ENCODE peak calls at places on chromosome 17, in seven cellular contexts. M, X, G, R, L, O and Z are unnamed samples.

GRCh38 chr17:63550816-63551639 is 751 bp downstream of the DCAF7 start:
- DNase-seq in M (peak; percentile 49), X (no peak), G (peak; percentile 57), R (peak; percentile 29), L (peak; percentile 28), O (no peak), Z (no peak)

GRCh38 chr17:37062036-37062435 is 113.3 kb downstream of the AATF start:
- DNase-seq in M (no peak), X (no peak), G (no peak), R (no peak), L (no peak), O (no peak), Z (no peak)

GRCh38 chr17:7835818-7836595 is 2.0 kb downstream of the KDM6B start:
- DNase-seq in M (peak; percentile 48), X (no peak), G (peak; percentile 34), R (peak; percentile 58), L (peak; percentile 74), O (peak; percentile 88), Z (peak; percentile 56)

GRCh38 chr17:6677158-6677831 is 25.7 kb downstream of the C17orf100 start:
- DNase-seq in M (no peak), X (no peak), G (no peak), R (peak; percentile 3), L (no peak), O (no peak), Z (no peak)

GRCh38 chr17:81027038-81027437 is 7.9 kb upstream of the BAIAP2 start:
- DNase-seq in M (no peak), X (no peak), G (no peak), R (no peak), L (no peak), O (no peak), Z (no peak)

GRCh38 chr17:81731271-81731670 is 19.2 kb downstream of the SLC25A10 start:
- DNase-seq in M (no peak), X (no peak), G (no peak), R (peak; percentile 49), L (no peak), O (no peak), Z (no peak)

GRCh38 chr17:65459667-65460415 is 101.6 kb downstream of the AXIN2 start:
- DNase-seq in M (no peak), X (no peak), G (no peak), R (no peak), L (no peak), O (no peak), Z (no peak)

GRCh38 chr17:2013994-2014317 is 11.2 kb downstream of the RTN4RL1 start:
- DNase-seq in M (no peak), X (no peak), G (no peak), R (no peak), L (no peak), O (no peak), Z (no peak)

GRCh38 chr17:78532922-78533640 is 44.1 kb downstream of the DNAH17 start:
- DNase-seq in M (peak; percentile 90), X (no peak), G (peak; percentile 96), R (peak; percentile 68), L (no peak), O (no peak), Z (no peak)

GRCh38 chr17:55990332-55991006 is 162.8 kb upstream of the ANKFN1 start:
- DNase-seq in M (no peak), X (no peak), G (no peak), R (no peak), L (no peak), O (no peak), Z (no peak)

GRCh38 chr17:82893779-82894178 is 54.0 kb upstream of the ZNF750 start:
- DNase-seq in M (no peak), X (no peak), G (no peak), R (peak; percentile 8), L (no peak), O (no peak), Z (no peak)

GRCh38 chr17:56549501-56549900 is 44.0 kb upstream of the NOG start:
- DNase-seq in M (no peak), X (no peak), G (no peak), R (no peak), L (no peak), O (no peak), Z (no peak)

GRCh38 chr17:26782153-26782552 is 511.8 kb upstream of the WSB1 start:
- DNase-seq in M (no peak), X (no peak), G (no peak), R (no peak), L (no peak), O (no peak), Z (no peak)
- H3K9me3 ChIP-seq in M (peaks cover 37% of the 10 kb centered on the region), X (peaks cover 6% of the 10 kb centered on the region), G (peaks cover 23% of the 10 kb centered on the region), R (peaks cover 11% of the 10 kb centered on the region), L (no peaks in the 10 kb centered on the region), O (peaks cover 77% of the 10 kb centered on the region), Z (peaks cover 2% of the 10 kb centered on the region)

GRCh38 chr17:79742589-79742918 is 11.8 kb downstream of the ENPP7 start:
- DNase-seq in M (no peak), X (no peak), G (no peak), R (no peak), L (no peak), O (no peak), Z (no peak)
- H3K9me3 ChIP-seq in M (no peaks in the 10 kb centered on the region), X (no peaks in the 10 kb centered on the region), G (no peaks in the 10 kb centered on the region), R (no peaks in the 10 kb centered on the region), L (no peaks in the 10 kb centered on the region), O (no peaks in the 10 kb centered on the region), Z (no peaks in the 10 kb centered on the region)

DNA sequence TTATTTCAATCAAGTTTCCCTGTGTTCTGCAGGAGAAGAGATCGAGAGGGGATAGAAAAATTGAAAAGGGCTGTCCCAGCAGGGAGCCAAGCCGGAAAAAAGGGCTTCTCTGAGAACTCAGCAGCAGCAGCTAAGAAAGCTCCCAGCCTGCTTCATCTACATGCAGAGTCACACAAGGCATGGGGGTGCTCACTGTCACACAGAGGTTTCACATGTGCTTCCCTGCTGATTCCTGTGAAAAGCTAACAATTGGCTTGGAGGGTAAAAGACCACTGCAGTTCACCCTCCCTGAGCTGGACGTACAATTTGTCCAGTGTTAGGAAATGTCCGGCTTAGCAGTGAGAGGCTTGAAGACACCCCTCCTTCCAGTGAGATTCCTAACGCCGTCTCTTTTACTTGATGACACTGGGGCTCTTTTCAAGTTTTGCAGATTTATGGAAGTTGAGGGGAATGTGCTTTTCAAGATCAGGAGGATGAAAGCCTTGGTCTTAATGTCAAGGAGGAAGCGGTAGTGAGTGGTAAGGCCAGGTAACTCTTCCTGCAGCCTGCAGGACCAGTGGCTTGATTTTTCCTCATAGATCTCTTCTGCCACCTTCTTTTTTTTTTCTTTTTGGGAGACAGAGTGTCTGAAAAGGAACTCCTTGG is 85.6 kb downstream of the WNT3 start:
- DNase-seq in M (no peak), X (no peak), G (no peak), R (no peak), L (no peak), O (no peak), Z (no peak)
- H3K9me3 ChIP-seq in M (no peaks in the 10 kb centered on the region), X (no peaks in the 10 kb centered on the region), G (no peaks in the 10 kb centered on the region), R (no peaks in the 10 kb centered on the region), L (no peaks in the 10 kb centered on the region), O (no peaks in the 10 kb centered on the region), Z (no peaks in the 10 kb centered on the region)

GRCh38 chr17:68097161-68097805 is 61.7 kb downstream of the KPNA2 start:
- DNase-seq in M (no peak), X (no peak), G (no peak), R (peak; percentile 26), L (no peak), O (no peak), Z (no peak)
- H3K9me3 ChIP-seq in M (no peaks in the 10 kb centered on the region), X (no peaks in the 10 kb centered on the region), G (no peaks in the 10 kb centered on the region), R (no peaks in the 10 kb centered on the region), L (no peaks in the 10 kb centered on the region), O (no peaks in the 10 kb centered on the region), Z (no peaks in the 10 kb centered on the region)

DNA sequence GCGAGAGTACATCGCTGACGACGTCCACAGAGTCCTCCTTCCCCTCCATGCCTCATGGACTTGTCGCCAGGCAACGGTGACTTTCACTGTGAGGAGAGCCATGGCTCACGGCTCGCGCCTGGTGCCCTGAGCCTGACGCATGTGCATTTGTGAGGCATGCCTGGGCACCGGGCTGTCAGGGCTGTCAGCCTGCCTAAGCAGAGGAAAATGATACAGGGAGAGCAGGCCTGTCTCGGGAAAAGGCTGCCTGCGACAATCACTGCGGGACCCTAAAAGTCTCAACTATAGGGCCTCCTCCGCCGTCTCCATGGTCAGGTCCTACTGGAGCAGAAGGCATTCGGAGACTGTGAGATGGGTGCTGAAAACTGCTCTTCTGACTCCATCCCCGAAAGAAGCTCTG is 135.5 kb upstream of the WSB1 start:
- DNase-seq in M (no peak), X (no peak), G (no peak), R (no peak), L (no peak), O (no peak), Z (no peak)
- H3K9me3 ChIP-seq in M (no peaks in the 10 kb centered on the region), X (no peaks in the 10 kb centered on the region), G (no peaks in the 10 kb centered on the region), R (no peaks in the 10 kb centered on the region), L (no peaks in the 10 kb centered on the region), O (no peaks in the 10 kb centered on the region), Z (no peaks in the 10 kb centered on the region)

GRCh38 chr17:69961488-69962145 is 113.4 kb upstream of the KCNJ16 start:
- DNase-seq in M (peak; percentile 7), X (no peak), G (peak; percentile 34), R (peak; percentile 47), L (no peak), O (peak; percentile 16), Z (no peak)
- H3K9me3 ChIP-seq in M (peaks cover 20% of the 10 kb centered on the region), X (no peaks in the 10 kb centered on the region), G (no peaks in the 10 kb centered on the region), R (peaks cover 5% of the 10 kb centered on the region), L (no peaks in the 10 kb centered on the region), O (peaks cover 14% of the 10 kb centered on the region), Z (no peaks in the 10 kb centered on the region)

GRCh38 chr17:69912819-69913218 is 162.2 kb upstream of the KCNJ16 start:
- DNase-seq in M (no peak), X (no peak), G (no peak), R (no peak), L (no peak), O (no peak), Z (no peak)
- H3K9me3 ChIP-seq in M (no peaks in the 10 kb centered on the region), X (no peaks in the 10 kb centered on the region), G (no peaks in the 10 kb centered on the region), R (no peaks in the 10 kb centered on the region), L (no peaks in the 10 kb centered on the region), O (no peaks in the 10 kb centered on the region), Z (no peaks in the 10 kb centered on the region)

GRCh38 chr17:26807024-26807423 is 486.9 kb upstream of the WSB1 start:
- DNase-seq in M (no peak), X (no peak), G (no peak), R (no peak), L (no peak), O (no peak), Z (no peak)
- H3K9me3 ChIP-seq in M (peaks cover 43% of the 10 kb centered on the region), X (peaks cover 9% of the 10 kb centered on the region), G (peaks cover 35% of the 10 kb centered on the region), R (peaks cover 2% of the 10 kb centered on the region), L (no peaks in the 10 kb centered on the region), O (peaks cover 90% of the 10 kb centered on the region), Z (no peaks in the 10 kb centered on the region)

GRCh38 chr17:16552637-16553045 is 16.4 kb downstream of the ZNF287 start:
- DNase-seq in M (no peak), X (no peak), G (no peak), R (no peak), L (no peak), O (no peak), Z (no peak)

DNA sequence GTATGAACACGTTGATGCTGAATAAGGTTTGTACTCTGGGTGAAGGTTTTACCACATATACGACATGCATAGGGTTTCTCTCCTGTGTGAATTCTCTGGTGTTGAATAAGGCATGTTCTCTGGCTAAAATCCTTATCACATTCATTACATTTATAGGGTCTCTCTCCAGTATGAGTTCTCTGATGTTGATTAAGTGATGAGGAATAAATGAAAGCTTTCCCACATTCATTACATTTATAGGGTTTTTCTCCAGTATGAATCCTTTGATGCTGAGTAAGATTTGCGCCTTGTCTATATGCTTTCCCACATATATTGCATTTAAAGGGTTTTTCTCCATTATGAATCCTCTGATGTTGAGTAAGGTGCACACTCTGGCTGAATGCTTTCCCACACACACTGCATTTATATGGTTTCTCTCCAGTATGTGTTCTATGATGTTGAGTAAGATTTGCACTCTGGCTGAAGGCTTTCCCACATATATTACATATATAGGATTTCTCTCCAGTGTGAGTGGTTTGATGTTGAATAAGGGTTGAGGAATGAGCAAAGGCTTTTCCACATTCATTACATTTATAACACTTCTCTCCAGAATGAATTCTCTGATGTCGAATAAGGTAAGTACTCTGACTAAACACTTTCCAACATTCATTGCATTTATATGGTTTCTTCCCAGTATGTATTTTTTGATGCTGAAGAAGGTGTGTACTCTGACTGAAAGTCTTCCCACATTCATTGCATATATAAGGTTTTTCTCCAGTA is 16.9 kb downstream of the ZNF287 start:
- DNase-seq in M (no peak), X (no peak), G (no peak), R (no peak), L (no peak), O (no peak), Z (no peak)
- H3K9me3 ChIP-seq in M (peaks cover 99% of the 10 kb centered on the region), X (peaks cover 50% of the 10 kb centered on the region), G (peaks cover 82% of the 10 kb centered on the region), R (peaks cover 70% of the 10 kb centered on the region), L (no peaks in the 10 kb centered on the region), O (peaks cover 100% of the 10 kb centered on the region), Z (peaks cover 51% of the 10 kb centered on the region)